ENCODE peak calls at places on chromosomes 4 and X, in six cellular contexts. A, U, Z, K, O and F are unnamed samples.

GRCh38 chrX:38819709-38820108 is 18.4 kb downstream of the MID1IP1 start:
- DNase-seq in A (no peak), U (no peak), Z (no peak), K (no peak), O (no peak), F (no peak)

GRCh38 chr4:67468801-67469200 is 76.5 kb downstream of the CENPC start:
- DNase-seq in A (no peak), U (no peak), Z (no peak), K (no peak), O (no peak), F (no peak)

GRCh38 chr4:52952540-52952939 is 90.4 kb downstream of the RASL11B start:
- DNase-seq in A (no peak), U (peak), Z (no peak), K (no peak), O (no peak), F (no peak)

GRCh38 chr4:169611157-169611556 is 1.2 kb downstream of the NEK1 start:
- DNase-seq in A (no peak), U (no peak), Z (no peak), K (no peak), O (no peak), F (no peak)

GRCh38 chr4:145939241-145939640 is 618 bp upstream of the ZNF827 start:
- DNase-seq in A (no peak), U (no peak), Z (no peak), K (no peak), O (no peak), F (no peak)

GRCh38 chr4:107712236-107712635 is 7.8 kb downstream of the PAPSS1 start:
- DNase-seq in A (no peak), U (no peak), Z (no peak), K (no peak), O (no peak), F (no peak)

GRCh38 chrX:11209798-11210197 is 83.4 kb upstream of the AMELX start:
- DNase-seq in A (no peak), U (no peak), Z (peak), K (no peak), O (no peak), F (no peak)

GRCh38 chrX:145843196-145843595 is 25.6 kb downstream of the SLITRK2 start:
- DNase-seq in A (no peak), U (no peak), Z (no peak), K (no peak), O (no peak), F (no peak)

GRCh38 chr4:2284934-2285664 is 23.2 kb upstream of the MXD4 start:
- DNase-seq in A (no peak), U (no peak), Z (no peak), K (no peak), O (no peak), F (no peak)

GRCh38 chrX:18173494-18174180 is 47.0 kb downstream of the BEND2 start:
- DNase-seq in A (no peak), U (no peak), Z (peak), K (no peak), O (no peak), F (no peak)

GRCh38 chrX:121635141-121635540 is 587.7 kb downstream of the GLUD2 start:
- DNase-seq in A (no peak), U (no peak), Z (no peak), K (no peak), O (no peak), F (no peak)

DNA sequence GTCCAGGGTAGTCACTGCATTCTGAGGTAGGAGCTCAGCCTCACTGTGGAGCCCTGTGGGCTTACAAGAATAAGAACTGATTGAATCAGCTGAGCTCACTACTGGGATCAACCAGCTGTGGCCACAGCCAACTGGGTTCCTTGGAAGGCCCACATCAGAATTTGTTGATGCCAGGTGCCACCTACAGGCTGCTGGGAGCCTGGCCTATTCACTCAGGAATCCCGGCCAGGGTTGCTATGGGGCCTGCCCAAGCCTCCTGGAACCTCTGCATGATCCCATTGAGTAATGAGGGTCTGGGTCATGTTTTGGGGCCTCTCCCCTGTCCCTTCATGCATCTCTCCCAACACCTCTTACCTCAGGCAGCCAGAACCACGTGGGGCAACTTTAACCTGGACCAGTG is 53.9 kb upstream of the KIAA1210 start:
- DNase-seq in A (no peak), U (no peak), Z (no peak), K (no peak), O (no peak), F (peak)
- TF ChIP-seq GABPA in A (no peak), U (no peak), Z (no peak), K (no peak), O (no peak), F (no peak)

GRCh38 chr4:172652369-172652768 is 516.2 kb upstream of the GALNT7 start:
- DNase-seq in A (no peak), U (no peak), Z (no peak), K (no peak), O (no peak), F (no peak)

GRCh38 chr4:172649143-172649542 is 519.5 kb upstream of the GALNT7 start:
- DNase-seq in A (no peak), U (no peak), Z (no peak), K (no peak), O (no peak), F (no peak)

GRCh38 chr4:172648471-172648870 is 520.1 kb upstream of the GALNT7 start:
- DNase-seq in A (no peak), U (no peak), Z (no peak), K (no peak), O (no peak), F (no peak)

GRCh38 chr4:172654482-172654881 is 514.1 kb upstream of the GALNT7 start:
- DNase-seq in A (no peak), U (no peak), Z (no peak), K (no peak), O (no peak), F (no peak)

DNA sequence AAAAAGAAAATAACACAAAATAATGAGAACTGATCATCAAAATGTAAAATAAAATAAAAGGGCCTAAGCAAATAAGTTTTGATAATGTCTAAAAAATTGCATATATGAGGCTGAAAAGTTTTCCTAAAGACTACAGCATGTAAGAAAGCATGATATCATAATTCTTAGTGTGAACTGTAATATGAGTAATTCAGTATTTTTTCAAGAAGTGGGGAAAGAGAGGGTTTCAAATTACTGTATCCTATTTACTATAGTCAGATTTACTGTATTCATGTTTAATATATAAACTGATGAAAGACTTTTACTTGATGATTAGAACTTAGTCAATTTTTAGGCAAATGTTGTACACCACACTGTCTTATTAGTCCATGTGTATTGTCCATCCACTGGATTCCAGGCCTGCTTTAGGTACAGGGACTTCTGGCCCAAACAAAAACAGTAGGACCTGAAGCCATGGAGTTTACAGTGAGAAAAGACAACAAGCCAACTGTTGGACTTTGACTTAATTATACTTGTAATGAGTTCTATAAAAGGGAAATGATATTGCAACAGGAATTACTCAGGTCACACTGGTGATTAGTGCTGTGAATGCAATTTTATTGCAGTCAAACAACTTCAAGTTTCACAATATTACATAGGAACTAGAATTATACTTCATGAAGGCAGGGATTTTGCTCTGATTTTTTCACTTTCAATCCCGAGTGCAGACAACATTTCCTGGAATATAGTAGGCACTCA is 517.7 kb upstream of the GALNT7 start:
- DNase-seq in A (no peak), U (no peak), Z (no peak), K (no peak), O (no peak), F (no peak)
- TF ChIP-seq GABPA in A (no peak), U (no peak), Z (no peak), K (no peak), O (no peak), F (no peak)

DNA sequence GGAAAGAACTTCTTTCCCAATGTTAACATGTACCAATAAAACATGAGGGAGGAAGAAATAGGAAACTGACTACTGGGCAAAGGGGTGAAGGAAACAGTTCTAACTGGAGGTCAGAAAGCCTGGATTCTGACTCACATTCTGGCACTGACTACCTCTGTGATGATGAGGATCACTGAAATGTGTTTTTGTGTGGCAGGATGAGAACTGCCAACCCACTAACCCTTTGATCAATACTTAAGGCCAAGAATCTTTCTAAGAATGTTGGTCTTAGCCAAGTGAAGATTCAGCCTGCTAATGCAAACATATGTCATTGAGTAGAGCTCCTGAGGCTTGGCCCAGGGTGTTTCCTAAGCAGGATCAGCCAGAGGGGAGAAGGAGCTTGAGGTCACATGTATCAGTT is 4.6 kb downstream of the ALAS2 start:
- DNase-seq in A (no peak), U (no peak), Z (no peak), K (no peak), O (no peak), F (no peak)
- TF ChIP-seq GABPA in A (no peak), U (no peak), Z (no peak), K (no peak), O (no peak), F (no peak)

DNA sequence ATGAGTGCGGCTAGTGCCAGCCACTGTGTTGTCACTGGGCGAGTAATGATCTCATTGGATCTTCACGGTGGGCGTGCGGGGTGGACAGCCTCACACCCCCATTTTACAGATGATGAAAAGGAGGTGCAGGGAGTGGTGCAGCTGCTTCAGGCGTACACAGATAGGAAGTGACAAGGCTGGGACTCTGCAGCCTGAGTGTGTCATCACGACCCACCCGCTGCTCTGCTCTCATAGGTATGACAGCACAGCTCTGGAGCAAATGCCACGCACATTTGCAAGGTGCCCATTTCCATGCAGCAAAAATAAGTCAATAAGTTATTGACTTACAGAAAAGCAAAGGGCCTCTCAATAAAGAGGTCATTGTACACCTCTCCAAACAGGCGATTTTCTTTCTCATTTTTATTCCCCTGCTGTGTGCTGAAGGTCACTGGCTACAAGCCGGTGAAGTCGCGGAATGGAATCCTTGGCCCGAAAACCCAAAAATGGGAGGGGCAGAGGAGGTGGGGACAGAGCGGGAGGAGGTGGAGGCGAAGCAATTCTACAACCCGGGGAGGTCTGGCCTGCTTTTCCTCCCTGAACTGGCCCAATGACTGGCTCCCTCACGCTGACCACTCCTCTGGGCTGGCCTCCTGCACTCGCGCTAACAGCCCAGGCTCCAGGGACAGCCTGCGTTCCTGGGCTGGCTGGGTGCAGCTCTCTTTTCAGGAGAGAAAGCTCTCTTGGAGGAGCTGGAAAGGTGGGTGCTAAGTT is at the start of gene SOD3:
- DNase-seq in A (peak), U (no peak), Z (peak), K (no peak), O (no peak), F (peak)
- TF ChIP-seq GABPA in A (no peak), U (no peak), Z (no peak), K (no peak), O (no peak), F (no peak)

DNA sequence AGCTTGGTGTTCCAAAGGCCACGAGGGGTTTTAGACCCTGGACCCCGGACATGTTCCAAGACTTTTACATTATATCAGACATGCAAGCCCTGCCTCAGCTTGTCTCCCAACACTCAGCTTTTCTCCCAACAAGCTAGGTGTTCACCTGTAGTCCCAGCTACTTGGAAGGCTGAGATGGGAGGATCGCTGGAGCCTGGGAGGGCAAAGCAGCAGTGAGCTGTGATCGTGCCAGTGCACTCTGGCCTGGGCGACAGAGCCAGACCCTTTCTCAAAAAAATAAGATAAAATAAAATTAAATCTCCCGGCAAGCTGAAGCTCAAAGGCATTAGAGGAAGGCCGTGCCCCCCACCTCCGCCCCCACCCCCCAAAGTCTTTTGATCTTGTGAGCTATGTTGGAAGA is 13.7 kb downstream of the CTAG1A start:
- DNase-seq in A (no peak), U (no peak), Z (no peak), K (no peak), O (no peak), F (no peak)
- TF ChIP-seq GABPA in A (no peak), U (no peak), Z (no peak), K (no peak), O (no peak), F (no peak)

DNA sequence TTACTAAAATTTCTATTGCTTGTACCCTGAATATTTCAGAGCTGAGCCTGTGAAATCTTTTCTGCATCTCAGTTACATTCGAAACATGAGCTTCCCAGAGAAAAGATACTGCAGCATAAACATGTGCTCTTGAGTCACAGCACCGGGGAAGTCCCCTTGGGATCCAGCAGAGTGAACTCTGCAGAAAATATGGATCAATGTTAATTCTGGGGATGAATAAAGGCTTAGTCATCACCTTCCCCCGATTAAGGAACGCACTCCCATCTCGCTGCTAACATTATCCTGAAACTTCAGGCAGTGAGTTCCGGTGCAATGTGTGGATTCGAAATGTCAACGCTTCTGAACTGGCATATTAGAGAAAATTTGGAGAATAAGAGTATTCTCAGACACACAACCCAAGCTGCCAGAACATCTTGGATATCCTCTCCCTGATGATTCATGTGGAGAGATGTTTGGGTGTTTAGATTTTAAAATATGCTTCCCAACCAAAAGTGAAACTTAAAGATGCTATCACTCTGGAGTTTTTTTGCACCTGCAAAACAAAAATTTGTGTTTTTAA is 90.8 kb downstream of the IRF2 start:
- DNase-seq in A (no peak), U (no peak), Z (no peak), K (no peak), O (no peak), F (peak)
- TF ChIP-seq GABPA in A (no peak), U (no peak), Z (no peak), K (no peak), O (no peak), F (no peak)

GRCh38 chrX:150690126-150690525 is 3.1 kb upstream of the MTMR1 start:
- DNase-seq in A (no peak), U (no peak), Z (no peak), K (no peak), O (no peak), F (no peak)

GRCh38 chrX:150692296-150692695 is 900 bp upstream of the MTMR1 start:
- DNase-seq in A (no peak), U (peak), Z (no peak), K (no peak), O (no peak), F (no peak)

GRCh38 chrX:150693782-150694574 is 782 bp downstream of the MTMR1 start:
- DNase-seq in A (peak), U (peak), Z (peak), K (peak), O (no peak), F (peak)

GRCh38 chrX:150694738-150695410 is 1.7 kb downstream of the MTMR1 start:
- DNase-seq in A (no peak), U (no peak), Z (peak), K (peak), O (no peak), F (no peak)

DNA sequence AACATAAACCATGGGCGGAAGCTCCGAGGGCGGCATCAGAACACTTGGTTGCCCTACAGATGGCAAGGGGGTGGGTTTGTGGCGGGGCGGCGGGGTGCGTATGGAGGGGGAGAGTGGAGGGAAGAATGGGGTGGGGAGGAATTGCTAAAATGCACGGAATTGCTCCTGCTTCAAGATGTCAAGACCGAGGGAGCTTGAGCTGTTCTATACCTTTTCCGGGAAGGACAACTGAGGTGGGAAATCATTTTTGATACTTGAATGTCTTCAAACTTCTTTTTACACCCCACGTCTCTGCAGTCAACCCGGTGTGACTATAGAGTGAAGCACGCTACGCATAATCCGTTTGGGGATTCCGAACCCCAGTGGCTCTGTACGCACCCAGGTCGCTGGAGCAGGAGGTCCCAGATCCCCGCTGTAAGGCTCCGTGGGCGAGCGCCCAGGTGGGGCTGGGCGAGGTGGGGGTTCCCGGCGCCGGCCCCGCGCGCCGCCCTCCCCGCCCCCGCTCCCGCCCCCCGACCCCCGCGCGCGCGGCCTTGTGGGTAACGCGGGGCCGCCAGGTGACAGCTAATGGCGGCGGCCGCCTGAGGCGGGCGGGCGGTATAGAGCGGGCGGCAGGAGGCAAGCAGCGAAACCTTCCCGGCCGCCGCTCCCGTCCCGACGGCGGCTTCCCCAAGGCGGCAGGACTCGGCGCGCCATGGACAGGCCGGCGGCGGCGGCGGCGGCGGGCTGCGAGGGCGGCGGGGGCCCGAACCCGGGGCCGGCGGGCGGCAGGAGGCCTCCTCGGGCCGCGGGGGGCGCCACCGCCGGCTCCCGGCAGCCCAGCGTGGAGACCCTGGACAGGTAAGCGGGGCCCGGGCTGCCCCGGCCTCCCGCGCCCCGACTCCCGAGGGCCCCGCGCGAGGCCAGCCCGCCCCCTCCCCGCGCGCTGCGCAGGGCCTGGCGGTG is at the start of gene MTMR1:
- DNase-seq in A (no peak), U (peak), Z (peak), K (no peak), O (no peak), F (no peak)
- TF ChIP-seq GABPA in A (no peak), U (no peak), Z (no peak), K (no peak), O (no peak), F (no peak)